ENCODE peak calls at places on chromosomes 13 and 19, in six cellular contexts. D is neuronal stem cell, H is H9, A is mesendoderm, M is H1, S is IMR-90. K is an unnamed sample.
A peak's percentile ranks its signal among the peaks of the same experiment; 100 is the strongest.

GRCh38 chr13:106815545-106815944 is 247.6 kb upstream of the ARGLU1 start:
- DNase-seq in D (no peak), H (peak; percentile 56), A (peak; percentile 57), M (no peak), S (no peak), K (no peak)

GRCh38 chr13:109468123-109468522 is 318.3 kb downstream of the IRS2 start:
- DNase-seq in D (no peak), H (no peak), A (no peak), M (no peak), S (no peak), K (no peak)

GRCh38 chr13:43058318-43058674 is 34.9 kb downstream of the DNAJC15 start:
- DNase-seq in D (no peak), H (peak; percentile 45), A (peak; percentile 83), M (no peak), S (peak; percentile 62), K (peak; percentile 48)

GRCh38 chr19:39351537-39352037 is 9.4 kb downstream of the SAMD4B start:
- DNase-seq in D (no peak), H (no peak), A (no peak), M (no peak), S (peak; percentile 28), K (peak; percentile 51)

GRCh38 chr19:45403781-45404556 is 900 bp downstream of the PPP1R13L start:
- DNase-seq in D (no peak), H (peak; percentile 92), A (peak; percentile 95), M (peak; percentile 97), S (no peak), K (peak; percentile 47)

GRCh38 chr19:41735071-41735623 is 20.2 kb upstream of the CEACAM6 start:
- DNase-seq in D (no peak), H (no peak), A (no peak), M (no peak), S (no peak), K (no peak)

GRCh38 chr13:37595162-37595561 is 3.4 kb downstream of the POSTN start:
- DNase-seq in D (no peak), H (no peak), A (no peak), M (no peak), S (peak; percentile 47), K (peak; percentile 54)

GRCh38 chr13:22014469-22014868 is 343.6 kb downstream of the FGF9 start:
- DNase-seq in D (no peak), H (no peak), A (no peak), M (no peak), S (no peak), K (peak; percentile 27)

GRCh38 chr19:28966737-28967401 is 246.1 kb downstream of the UQCRFS1 start:
- DNase-seq in D (no peak), H (no peak), A (no peak), M (no peak), S (no peak), K (no peak)

GRCh38 chr19:35332817-35333216 is 3.8 kb downstream of the CD22 start:
- DNase-seq in D (no peak), H (no peak), A (no peak), M (no peak), S (no peak), K (no peak)

GRCh38 chr19:36679455-36679854 is 8.0 kb upstream of the ZNF567 start:
- DNase-seq in D (no peak), H (no peak), A (no peak), M (no peak), S (no peak), K (no peak)

GRCh38 chr13:77460195-77460594 is 75.3 kb upstream of the SCEL start:
- DNase-seq in D (no peak), H (no peak), A (no peak), M (no peak), S (no peak), K (no peak)

GRCh38 chr13:21348771-21349170 is 110.3 kb downstream of the ZDHHC20 start:
- DNase-seq in D (no peak), H (no peak), A (no peak), M (no peak), S (no peak), K (no peak)

GRCh38 chr13:74424455-74424854 is 290.3 kb upstream of the KLF12 start:
- DNase-seq in D (no peak), H (no peak), A (no peak), M (no peak), S (no peak), K (no peak)

GRCh38 chr19:49889687-49890348 is 6.9 kb downstream of the IL4I1 start:
- DNase-seq in D (peak; percentile 74), H (peak; percentile 93), A (peak; percentile 96), M (peak; percentile 94), S (peak; percentile 61), K (peak; percentile 60)

GRCh38 chr19:19540707-19541515 is 2.8 kb downstream of the CILP2 start:
- DNase-seq in D (peak; percentile 57), H (peak; percentile 99), A (peak; percentile 93), M (peak; percentile 98), S (no peak), K (peak; percentile 43)

GRCh38 chr13:39327080-39327479 is 275.9 kb downstream of the LHFPL6 start:
- DNase-seq in D (peak; percentile 40), H (no peak), A (no peak), M (no peak), S (no peak), K (peak; percentile 8)

GRCh38 chr19:31232220-31232619 is 117.0 kb downstream of the TSHZ3 start:
- DNase-seq in D (no peak), H (no peak), A (peak; percentile 48), M (no peak), S (peak; percentile 72), K (peak; percentile 34)

GRCh38 chr19:11426656-11427055 is 7.5 kb upstream of the RGL3 start:
- DNase-seq in D (no peak), H (no peak), A (no peak), M (no peak), S (no peak), K (no peak)

GRCh38 chr13:73715114-73715909 is 418.9 kb downstream of the KLF12 start:
- DNase-seq in D (no peak), H (no peak), A (no peak), M (no peak), S (no peak), K (no peak)

GRCh38 chr13:68810660-68811059 is 1297.0 kb upstream of the ATXN8OS start:
- DNase-seq in D (peak; percentile 21), H (no peak), A (peak; percentile 60), M (no peak), S (no peak), K (no peak)

GRCh38 chr13:93118081-93118615 is 108.5 kb upstream of the GPC6 start:
- DNase-seq in D (no peak), H (no peak), A (no peak), M (no peak), S (no peak), K (no peak)

GRCh38 chr19:4492337-4493103 is 20.4 kb downstream of the HDGFL2 start:
- DNase-seq in D (no peak), H (no peak), A (no peak), M (no peak), S (no peak), K (no peak)

GRCh38 chr13:24741016-24741662 is 22.8 kb upstream of the RNF17 start:
- DNase-seq in D (no peak), H (peak; percentile 57), A (peak; percentile 56), M (no peak), S (no peak), K (no peak)

GRCh38 chr19:45693168-45693788 is 812 bp downstream of the QPCTL start:
- DNase-seq in D (no peak), H (peak; percentile 83), A (peak; percentile 85), M (peak; percentile 94), S (peak; percentile 57), K (peak; percentile 85)

GRCh38 chr13:41413907-41414306 is 43.4 kb upstream of the RGCC start:
- DNase-seq in D (no peak), H (no peak), A (no peak), M (no peak), S (no peak), K (no peak)

GRCh38 chr13:30679483-30680330 is 55.6 kb upstream of the ALOX5AP start:
- DNase-seq in D (no peak), H (peak; percentile 50), A (peak; percentile 56), M (no peak), S (peak; percentile 41), K (peak; percentile 48)

GRCh38 chr19:19563348-19563848 is 25.3 kb downstream of the CILP2 start:
- DNase-seq in D (no peak), H (no peak), A (no peak), M (no peak), S (no peak), K (no peak)

GRCh38 chr13:102856603-102857002 is 10.8 kb downstream of the ERCC5 start:
- DNase-seq in D (no peak), H (no peak), A (no peak), M (no peak), S (no peak), K (no peak)

GRCh38 chr19:23560051-23560450 is 127.0 kb downstream of the ZNF675 start:
- DNase-seq in D (no peak), H (no peak), A (no peak), M (no peak), S (no peak), K (no peak)

GRCh38 chr19:19613456-19613855 is 5.0 kb downstream of the PBX4 start:
- DNase-seq in D (no peak), H (no peak), A (no peak), M (no peak), S (no peak), K (no peak)

GRCh38 chr19:13294812-13295567 is 144.8 kb downstream of the IER2 start:
- DNase-seq in D (no peak), H (no peak), A (no peak), M (no peak), S (no peak), K (no peak)
- H2BK15ac ChIP-seq in D (no peak overlapping the region), H (no peak overlapping the region), A (no peak overlapping the region), M (no peak overlapping the region), S (no peak overlapping the region), K (no peak overlapping the region)

DNA sequence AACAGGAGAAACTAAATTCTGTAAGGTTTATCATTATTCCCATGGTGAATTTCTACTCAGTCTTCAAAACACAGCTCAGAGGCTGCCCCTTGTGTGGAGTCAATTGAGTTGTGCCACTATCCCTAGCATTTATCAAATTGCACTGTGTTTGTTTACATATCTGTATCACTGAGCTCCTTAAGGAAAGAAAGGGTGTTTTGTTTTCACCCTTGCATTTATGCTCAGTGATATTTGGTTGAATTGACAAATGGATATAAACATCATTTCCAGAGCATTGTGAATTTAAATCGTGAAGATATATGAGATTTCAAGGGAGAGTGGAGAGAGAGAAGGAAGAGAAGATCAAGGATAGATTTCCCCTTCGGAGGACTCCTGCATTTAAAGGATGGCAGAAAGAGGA is 55.1 kb upstream of the TNFRSF19 start:
- DNase-seq in D (no peak), H (no peak), A (no peak), M (no peak), S (no peak), K (no peak)
- H4K8ac ChIP-seq in D (no peak overlapping the region), H (no peak overlapping the region), A (no peak overlapping the region), M (no peak overlapping the region), S (no peak overlapping the region), K (no peak overlapping the region)

GRCh38 chr19:7549749-7550148 is 14.2 kb downstream of the PNPLA6 start:
- DNase-seq in D (no peak), H (no peak), A (no peak), M (no peak), S (no peak), K (no peak)
- H3K4me2 ChIP-seq in D (no peak overlapping the region), H (no peak overlapping the region), A (no peak overlapping the region), M (no peak overlapping the region), S (no peak overlapping the region), K (no peak overlapping the region)

DNA sequence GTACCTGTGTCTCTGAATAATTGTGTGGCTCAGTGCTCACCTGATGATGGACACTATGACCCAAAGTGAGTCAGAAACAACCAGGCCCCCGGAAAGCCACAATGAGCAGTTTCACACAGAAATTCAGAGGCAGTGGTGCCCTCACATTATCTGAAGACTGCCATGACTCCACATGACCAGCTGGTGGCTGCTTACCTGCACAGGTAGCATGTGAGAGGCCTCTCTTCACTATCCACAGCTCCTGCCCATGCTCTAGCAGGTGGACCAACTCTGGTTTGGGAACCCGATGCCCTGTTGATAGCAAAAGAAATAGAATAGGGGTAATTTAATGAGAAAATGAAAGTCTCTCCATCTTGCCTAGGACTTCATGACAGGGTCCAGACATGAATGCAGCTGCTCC is 7.2 kb downstream of the ZNF550 start:
- DNase-seq in D (no peak), H (no peak), A (no peak), M (no peak), S (no peak), K (no peak)
- H2BK15ac ChIP-seq in D (no peak overlapping the region), H (no peak overlapping the region), A (no peak overlapping the region), M (no peak overlapping the region), S (no peak overlapping the region), K (no peak overlapping the region)

K was measured in mesenchymal stem cell.